ENCODE peak calls at places on chromosomes 5 and 9, in five cellular contexts. One of them, this sample, is unnamed. For H3K4me1, the result is how much of the 10 kb centered on the place peaks cover.

GRCh38 chr9:114153761-114154596 is 1.4 kb upstream of the COL27A1 start:
- DNase-seq in left ventricle myocardium inferior: no peak
- DNase-seq in neuronal stem cell: peak
- DNase-seq in A549: peak
- DNase-seq in ovary: peak
- DNase-seq in this sample: no peak

GRCh38 chr5:181203842-181204560 is 995 bp downstream of the TRIM7 start:
- DNase-seq in left ventricle myocardium inferior: no peak
- DNase-seq in ovary: no peak
- DNase-seq in neuronal stem cell: no peak
- DNase-seq in A549: peak
- DNase-seq in this sample: no peak

GRCh38 chr5:149141957-149142851 is 911 bp downstream of the ABLIM3 start:
- DNase-seq in left ventricle myocardium inferior: peak
- DNase-seq in A549: no peak
- DNase-seq in neuronal stem cell: peak
- DNase-seq in ovary: no peak
- DNase-seq in this sample: no peak

GRCh38 chr5:50807661-50808060 is 141.2 kb downstream of the PARP8 start:
- DNase-seq in A549: no peak
- DNase-seq in neuronal stem cell: no peak
- DNase-seq in ovary: no peak
- DNase-seq in left ventricle myocardium inferior: no peak
- DNase-seq in this sample: no peak

GRCh38 chr9:129781991-129782390 is 21.0 kb upstream of the TOR1B start:
- DNase-seq in ovary: no peak
- DNase-seq in left ventricle myocardium inferior: no peak
- DNase-seq in neuronal stem cell: no peak
- DNase-seq in A549: no peak
- DNase-seq in this sample: no peak

GRCh38 chr9:122364783-122365150 is 6.1 kb upstream of the PTGS1 start:
- DNase-seq in neuronal stem cell: no peak
- DNase-seq in A549: no peak
- DNase-seq in left ventricle myocardium inferior: no peak
- DNase-seq in ovary: no peak
- DNase-seq in this sample: no peak

GRCh38 chr9:16673171-16673570 is 197.3 kb downstream of the BNC2 start:
- DNase-seq in ovary: no peak
- DNase-seq in left ventricle myocardium inferior: no peak
- DNase-seq in neuronal stem cell: no peak
- DNase-seq in A549: no peak
- DNase-seq in this sample: no peak

GRCh38 chr5:178473858-178474257 is 116.3 kb downstream of the COL23A1 start:
- DNase-seq in left ventricle myocardium inferior: no peak
- DNase-seq in ovary: no peak
- DNase-seq in neuronal stem cell: no peak
- DNase-seq in A549: no peak
- DNase-seq in this sample: no peak

GRCh38 chr9:75962186-75963036 is 71.9 kb downstream of the PCSK5 start:
- DNase-seq in A549: no peak
- DNase-seq in ovary: peak
- DNase-seq in neuronal stem cell: no peak
- DNase-seq in left ventricle myocardium inferior: peak
- DNase-seq in this sample: peak

GRCh38 chr9:19192213-19193028 is 38.1 kb upstream of the DENND4C start:
- DNase-seq in left ventricle myocardium inferior: no peak
- DNase-seq in ovary: no peak
- DNase-seq in A549: no peak
- DNase-seq in neuronal stem cell: no peak
- DNase-seq in this sample: no peak

GRCh38 chr9:37220971-37221370 is 100.6 kb downstream of the ZCCHC7 start:
- DNase-seq in A549: no peak
- DNase-seq in ovary: no peak
- DNase-seq in left ventricle myocardium inferior: no peak
- DNase-seq in neuronal stem cell: no peak
- DNase-seq in this sample: no peak

GRCh38 chr5:10599828-10600227 is 36.0 kb downstream of the ANKRD33B start:
- DNase-seq in neuronal stem cell: no peak
- DNase-seq in left ventricle myocardium inferior: no peak
- DNase-seq in A549: no peak
- DNase-seq in ovary: no peak
- DNase-seq in this sample: no peak

GRCh38 chr5:168114444-168115017 is 176.9 kb upstream of the WWC1 start:
- DNase-seq in neuronal stem cell: no peak
- DNase-seq in left ventricle myocardium inferior: peak
- DNase-seq in ovary: no peak
- DNase-seq in A549: peak
- DNase-seq in this sample: peak

GRCh38 chr9:20848490-20848889 is 164.4 kb downstream of the FOCAD start:
- DNase-seq in neuronal stem cell: no peak
- DNase-seq in ovary: no peak
- DNase-seq in A549: no peak
- DNase-seq in left ventricle myocardium inferior: no peak
- DNase-seq in this sample: no peak

GRCh38 chr5:157464518-157465171 is 4.6 kb downstream of the NIPAL4 start:
- DNase-seq in left ventricle myocardium inferior: no peak
- DNase-seq in ovary: no peak
- DNase-seq in neuronal stem cell: no peak
- DNase-seq in A549: peak
- DNase-seq in this sample: peak

GRCh38 chr5:147560982-147561381 is 51.1 kb upstream of the DPYSL3 start:
- DNase-seq in left ventricle myocardium inferior: no peak
- DNase-seq in ovary: no peak
- DNase-seq in A549: no peak
- DNase-seq in neuronal stem cell: peak
- DNase-seq in this sample: no peak

GRCh38 chr9:96609732-96610131 is 9.9 kb downstream of the CDC14B start:
- DNase-seq in A549: no peak
- DNase-seq in ovary: no peak
- DNase-seq in neuronal stem cell: no peak
- DNase-seq in left ventricle myocardium inferior: no peak
- DNase-seq in this sample: no peak

DNA sequence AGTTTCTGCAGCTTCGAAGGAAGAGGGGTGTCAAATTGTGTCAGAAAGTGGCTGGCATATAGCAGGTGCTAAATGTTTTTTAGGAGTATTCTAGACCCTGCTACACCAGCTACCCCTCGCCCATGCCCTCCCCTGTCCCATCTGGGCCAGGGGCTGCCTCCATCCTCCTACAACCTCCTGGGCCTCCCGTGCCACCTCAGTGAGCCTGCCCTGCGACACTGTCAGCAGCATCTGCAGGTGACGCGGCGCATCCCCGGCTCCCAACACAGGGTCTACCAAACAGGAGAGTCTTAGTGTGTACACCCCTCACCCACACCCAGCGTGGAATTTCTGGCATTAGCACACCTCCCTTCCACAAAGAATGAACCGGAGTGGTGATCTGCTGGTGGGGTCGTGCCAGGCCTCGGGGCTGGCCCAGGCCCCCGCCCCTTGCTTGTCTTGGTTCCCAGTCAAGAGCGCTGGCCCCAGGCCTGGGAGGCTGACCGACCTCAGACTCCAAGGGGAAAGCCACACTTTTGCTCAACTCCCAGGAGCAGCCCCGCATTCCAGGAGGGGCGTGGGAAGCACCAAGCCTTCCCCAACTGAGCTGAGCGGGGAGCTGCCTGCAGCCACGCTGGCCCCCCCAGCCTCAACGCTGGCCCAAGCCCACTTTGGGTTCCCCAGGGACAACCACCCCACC is 55.2 kb downstream of the NEURL1B start:
- DNase-seq in ovary: peak
- DNase-seq in A549: no peak
- DNase-seq in left ventricle myocardium inferior: peak
- DNase-seq in neuronal stem cell: no peak
- DNase-seq in this sample: no peak
- H3K4me1 ChIP-seq in ovary: under half
- H3K4me1 ChIP-seq in A549: under half
- H3K4me1 ChIP-seq in left ventricle myocardium inferior: half or more
- H3K4me1 ChIP-seq in neuronal stem cell: under half
- H3K4me1 ChIP-seq in this sample: under half

DNA sequence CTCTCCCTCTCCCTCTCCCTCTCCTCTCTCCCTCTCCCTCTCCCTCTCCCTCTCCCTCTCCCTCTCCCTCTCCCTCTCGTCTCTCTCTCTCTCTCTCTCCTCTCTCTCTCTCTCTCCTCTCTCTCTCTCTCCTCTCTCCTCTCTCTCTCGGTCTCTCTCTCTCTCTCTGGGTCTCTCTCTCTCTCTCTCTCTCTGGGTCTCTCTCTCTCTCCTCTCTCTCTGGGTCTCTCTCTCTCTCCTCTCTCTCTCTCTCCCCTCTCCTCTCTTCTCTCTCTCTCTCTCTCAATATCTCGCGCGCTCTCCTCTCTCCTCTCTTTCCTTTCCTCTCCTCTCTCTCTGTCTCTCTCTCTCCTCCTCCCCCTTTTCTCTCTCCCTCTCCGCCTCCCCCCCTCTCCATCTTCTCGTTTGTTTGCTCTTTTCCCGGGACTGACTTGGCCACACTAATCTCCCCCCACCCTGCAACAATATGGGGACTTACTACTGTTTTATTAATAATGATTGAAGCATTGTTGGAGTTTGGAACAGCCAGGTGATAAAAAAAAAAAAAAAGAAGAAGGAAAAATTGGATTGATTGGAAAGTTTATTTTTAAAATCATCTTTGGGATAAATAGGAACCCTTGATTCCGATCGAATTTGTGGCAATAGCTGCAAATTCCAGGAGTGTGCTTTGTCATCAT is 857 bp upstream of the NR2F1-AS1 start:
- DNase-seq in neuronal stem cell: no peak
- DNase-seq in A549: peak
- DNase-seq in ovary: peak
- DNase-seq in left ventricle myocardium inferior: no peak
- DNase-seq in this sample: no peak
- H3K4me1 ChIP-seq in neuronal stem cell: under half
- H3K4me1 ChIP-seq in A549: under half
- H3K4me1 ChIP-seq in ovary: under half
- H3K4me1 ChIP-seq in left ventricle myocardium inferior: half or more
- H3K4me1 ChIP-seq in this sample: under half

DNA sequence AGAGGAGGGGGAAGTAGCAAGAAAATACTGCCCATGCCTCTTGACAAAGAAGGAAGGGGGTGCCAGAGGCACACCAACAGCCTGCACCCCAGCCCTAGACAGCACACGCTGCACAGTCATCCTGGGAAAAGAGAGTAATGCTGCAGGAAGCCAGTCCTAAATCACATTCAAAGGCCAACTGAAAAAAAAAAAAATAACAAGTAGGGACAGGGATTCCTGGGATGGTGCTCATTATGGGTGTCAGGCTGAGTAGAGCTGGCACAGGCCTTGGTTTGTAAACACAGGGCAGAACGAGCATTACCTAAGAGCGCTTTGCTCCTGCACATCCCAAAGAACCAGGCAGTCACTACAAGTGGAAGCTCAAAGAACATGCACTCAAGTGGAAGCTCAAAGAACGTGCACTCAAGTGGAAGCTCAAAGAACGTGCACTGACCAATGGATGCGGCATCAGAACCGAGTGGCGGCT is 7.8 kb downstream of the RAPGEF1 start:
- DNase-seq in ovary: no peak
- DNase-seq in A549: no peak
- DNase-seq in neuronal stem cell: no peak
- DNase-seq in left ventricle myocardium inferior: no peak
- DNase-seq in this sample: peak
- H3K4me1 ChIP-seq in ovary: under half
- H3K4me1 ChIP-seq in A549: half or more
- H3K4me1 ChIP-seq in neuronal stem cell: under half
- H3K4me1 ChIP-seq in left ventricle myocardium inferior: half or more
- H3K4me1 ChIP-seq in this sample: under half

GRCh38 chr9:14275331-14275730 is 38.6 kb downstream of the NFIB start:
- DNase-seq in ovary: no peak
- DNase-seq in left ventricle myocardium inferior: no peak
- DNase-seq in A549: no peak
- DNase-seq in neuronal stem cell: no peak
- DNase-seq in this sample: no peak
- H3K4me1 ChIP-seq in ovary: under half
- H3K4me1 ChIP-seq in left ventricle myocardium inferior: half or more
- H3K4me1 ChIP-seq in A549: half or more
- H3K4me1 ChIP-seq in neuronal stem cell: under half
- H3K4me1 ChIP-seq in this sample: under half

GRCh38 chr9:111922324-111923013 is 25.9 kb downstream of the UGCG start:
- DNase-seq in left ventricle myocardium inferior: no peak
- DNase-seq in ovary: no peak
- DNase-seq in neuronal stem cell: no peak
- DNase-seq in A549: no peak
- DNase-seq in this sample: no peak
- H3K4me1 ChIP-seq in left ventricle myocardium inferior: under half
- H3K4me1 ChIP-seq in ovary: under half
- H3K4me1 ChIP-seq in neuronal stem cell: under half
- H3K4me1 ChIP-seq in A549: under half
- H3K4me1 ChIP-seq in this sample: under half

GRCh38 chr5:95959051-95959963 is 2.3 kb downstream of the ELL2 start:
- DNase-seq in A549: no peak
- DNase-seq in neuronal stem cell: no peak
- DNase-seq in ovary: no peak
- DNase-seq in left ventricle myocardium inferior: no peak
- DNase-seq in this sample: no peak
- H3K4me1 ChIP-seq in A549: under half
- H3K4me1 ChIP-seq in neuronal stem cell: under half
- H3K4me1 ChIP-seq in ovary: under half
- H3K4me1 ChIP-seq in left ventricle myocardium inferior: half or more
- H3K4me1 ChIP-seq in this sample: under half

DNA sequence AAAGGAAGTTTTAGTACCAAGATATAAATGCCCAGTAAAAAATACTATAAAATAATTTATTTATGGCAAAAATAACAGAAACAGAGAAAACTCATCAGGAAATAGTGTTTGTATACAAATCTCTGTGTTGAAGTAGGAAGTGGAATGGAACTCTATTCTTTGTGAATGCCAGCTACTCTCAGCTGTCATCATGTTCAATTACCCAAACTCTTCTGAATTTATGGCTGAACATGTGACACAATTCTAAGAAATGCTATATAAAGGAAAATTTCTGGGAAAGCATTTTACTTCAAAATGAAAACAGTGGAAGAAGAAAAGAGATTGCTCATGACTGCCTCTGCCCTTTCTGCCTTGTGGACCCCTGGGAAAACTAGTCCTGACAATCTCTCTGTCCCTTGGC is 522.3 kb upstream of the ST8SIA4 start:
- DNase-seq in ovary: no peak
- DNase-seq in left ventricle myocardium inferior: no peak
- DNase-seq in A549: no peak
- DNase-seq in neuronal stem cell: no peak
- DNase-seq in this sample: no peak
- H3K4me1 ChIP-seq in ovary: under half
- H3K4me1 ChIP-seq in left ventricle myocardium inferior: under half
- H3K4me1 ChIP-seq in A549: under half
- H3K4me1 ChIP-seq in neuronal stem cell: under half
- H3K4me1 ChIP-seq in this sample: under half

GRCh38 chr5:172186114-172186695 is 1.8 kb downstream of the STK10 start:
- DNase-seq in neuronal stem cell: no peak
- DNase-seq in A549: no peak
- DNase-seq in ovary: no peak
- DNase-seq in left ventricle myocardium inferior: no peak
- DNase-seq in this sample: no peak
- H3K4me1 ChIP-seq in neuronal stem cell: under half
- H3K4me1 ChIP-seq in A549: under half
- H3K4me1 ChIP-seq in ovary: under half
- H3K4me1 ChIP-seq in left ventricle myocardium inferior: under half
- H3K4me1 ChIP-seq in this sample: under half

This sample was measured in lung.